ENCODE peak calls at places on chromosomes 16 and 17, in four cellular contexts. Z, M, B and T are unnamed samples.

GRCh38 chr17:339193-340061 is 13.2 kb downstream of the RPH3AL start:
- DNase-seq in Z (peak; percentile 35), M (no peak), B (no peak), T (no peak)

GRCh38 chr17:63925615-63926014 is 6.5 kb downstream of the CD79B start:
- DNase-seq in Z (no peak), M (no peak), B (no peak), T (no peak)

GRCh38 chr17:28426081-28426519 is 20.1 kb upstream of the SLC46A1 start:
- DNase-seq in Z (peak; percentile 83), M (peak; percentile 8), B (peak; percentile 51), T (no peak)

GRCh38 chr16:66926171-66926570 is 836 bp upstream of the RRAD start:
- DNase-seq in Z (no peak), M (no peak), B (no peak), T (no peak)

GRCh38 chr17:65628637-65629036 is 67.2 kb upstream of the AXIN2 start:
- DNase-seq in Z (no peak), M (no peak), B (no peak), T (no peak)

GRCh38 chr17:76747716-76748360 is 9.9 kb downstream of the MFSD11 start:
- DNase-seq in Z (no peak), M (no peak), B (no peak), T (no peak)

GRCh38 chr16:81005644-81006471 is 827 bp downstream of the CMC2 start:
- DNase-seq in Z (no peak), M (peak; percentile 43), B (no peak), T (peak; percentile 7)

GRCh38 chr16:4280625-4281024 is 7.8 kb upstream of the TFAP4 start:
- DNase-seq in Z (no peak), M (no peak), B (no peak), T (no peak)

GRCh38 chr16:14672403-14672971 is 21.6 kb downstream of the PLA2G10 start:
- DNase-seq in Z (no peak), M (no peak), B (peak; percentile 39), T (no peak)

GRCh38 chr16:56732832-56733231 is 2.9 kb downstream of the NUP93 start:
- DNase-seq in Z (no peak), M (no peak), B (no peak), T (no peak)

GRCh38 chr16:77919761-77920415 is 102.5 kb upstream of the CLEC3A start:
- DNase-seq in Z (no peak), M (no peak), B (no peak), T (no peak)

GRCh38 chr16:30417447-30418349 is 10.3 kb downstream of the ZNF771 start:
- DNase-seq in Z (peak; percentile 91), M (peak; percentile 91), B (no peak), T (no peak)

GRCh38 chr16:30997887-30998711 is 12.3 kb downstream of the STX1B start:
- DNase-seq in Z (no peak), M (no peak), B (no peak), T (no peak)

GRCh38 chr16:27398894-27399853 is 2.8 kb upstream of the IL21R start:
- DNase-seq in Z (no peak), M (no peak), B (no peak), T (no peak)

GRCh38 chr16:71311553-71312158 is 22.5 kb upstream of the CMTR2 start:
- DNase-seq in Z (peak; percentile 75), M (peak; percentile 51), B (peak; percentile 44), T (no peak)

GRCh38 chr17:49992191-49992932 is 2.7 kb downstream of the DLX3 start:
- DNase-seq in Z (peak; percentile 28), M (no peak), B (no peak), T (no peak)

GRCh38 chr16:83046664-83047063 is 419.9 kb downstream of the CDH13 start:
- DNase-seq in Z (no peak), M (no peak), B (no peak), T (no peak)

GRCh38 chr17:72725432-72726068 is 366.9 kb downstream of the SLC39A11 start:
- DNase-seq in Z (peak; percentile 76), M (peak; percentile 49), B (peak; percentile 50), T (peak; percentile 42)

GRCh38 chr17:31534223-31534888 is 142.9 kb downstream of the RAB11FIP4 start:
- DNase-seq in Z (no peak), M (no peak), B (no peak), T (no peak)
- H3K27ac ChIP-seq in Z (no peak overlapping the region), M (no peak overlapping the region), B (no peak overlapping the region), T (peak overlapping the region; percentile 42)

GRCh38 chr17:78974635-78975591 is 4.8 kb downstream of the LGALS3BP start:
- DNase-seq in Z (peak; percentile 79), M (no peak), B (peak; percentile 40), T (no peak)
- H4K20me1 ChIP-seq in Z (no peaks in the 10 kb centered on the region), M (peaks cover 33% of the 10 kb centered on the region), B (no peaks in the 10 kb centered on the region), T (peaks cover 2% of the 10 kb centered on the region)

GRCh38 chr16:2770057-2770780 is 6.9 kb downstream of the ELOB start:
- DNase-seq in Z (no peak), M (peak; percentile 36), B (peak; percentile 51), T (no peak)
- TF ChIP-seq CTCF in Z (peak; percentile 24), M (peak; percentile 48), B (peak; percentile 57), T (no peak)

GRCh38 chr16:68292425-68292824 is 18.3 kb downstream of the SLC7A6OS start:
- DNase-seq in Z (no peak), M (no peak), B (no peak), T (no peak)

GRCh38 chr16:68289202-68289601 is 21.5 kb downstream of the SLC7A6OS start:
- DNase-seq in Z (no peak), M (no peak), B (no peak), T (no peak)

GRCh38 chr16:68290455-68290854 is 20.3 kb downstream of the SLC7A6OS start:
- DNase-seq in Z (no peak), M (no peak), B (no peak), T (no peak)

GRCh38 chr16:68289621-68290329 is 21.0 kb downstream of the SLC7A6OS start:
- DNase-seq in Z (no peak), M (no peak), B (peak; percentile 88), T (no peak)

GRCh38 chr16:68291227-68291626 is 19.5 kb downstream of the SLC7A6OS start:
- DNase-seq in Z (no peak), M (no peak), B (no peak), T (no peak)
- H3K27ac ChIP-seq in Z (no peak overlapping the region), M (no peak overlapping the region), B (no peak overlapping the region), T (no peak overlapping the region)

GRCh38 chr17:32370426-32370825 is 20.5 kb downstream of the ZNF207 start:
- DNase-seq in Z (no peak), M (no peak), B (no peak), T (no peak)
- H4K20me1 ChIP-seq in Z (no peaks in the 10 kb centered on the region), M (peaks cover 46% of the 10 kb centered on the region), B (no peaks in the 10 kb centered on the region), T (no peaks in the 10 kb centered on the region)

GRCh38 chr17:31487648-31488263 is 96.3 kb downstream of the RAB11FIP4 start:
- DNase-seq in Z (peak; percentile 99), M (peak; percentile 58), B (peak; percentile 100), T (peak; percentile 75)
- TF ChIP-seq CTCF in Z (no peak), M (no peak), B (no peak), T (no peak)

DNA sequence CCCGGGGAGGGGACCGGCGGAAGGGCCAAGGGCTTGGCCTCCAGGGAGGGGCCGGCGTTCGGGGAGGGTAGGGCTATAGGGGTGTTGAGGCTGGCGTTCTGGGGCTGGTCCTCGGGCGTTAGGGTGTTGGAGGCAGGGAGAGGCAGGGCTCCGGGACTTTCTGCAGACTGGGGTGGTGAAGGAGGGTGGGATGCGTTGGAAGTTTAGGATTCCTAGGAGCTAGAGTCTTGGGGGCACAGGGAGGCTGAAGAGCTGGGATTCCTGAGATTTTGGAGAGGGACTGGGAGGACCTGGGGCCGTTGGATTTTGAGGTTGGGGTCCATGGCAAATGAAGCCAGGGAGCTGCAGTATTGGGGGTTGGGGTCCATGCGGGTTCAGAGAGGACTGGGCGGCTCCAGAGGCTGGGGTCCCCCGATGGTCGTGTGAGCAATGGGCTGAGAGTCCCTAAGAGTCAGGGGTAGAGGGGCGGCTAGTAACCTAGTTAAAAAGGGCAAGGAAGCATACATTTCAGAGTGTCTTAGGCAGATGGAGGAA is 740 bp downstream of the NFATC2IP start:
- DNase-seq in Z (peak; percentile 38), M (peak; percentile 39), B (peak; percentile 73), T (no peak)
- H3K27ac ChIP-seq in Z (no peak overlapping the region), M (peak overlapping the region; percentile 77), B (peak overlapping the region; percentile 94), T (peak overlapping the region; percentile 70)

GRCh38 chr16:1666316-1666715 is 11.8 kb upstream of the JPT2 start:
- DNase-seq in Z (no peak), M (no peak), B (no peak), T (no peak)
- H4K20me1 ChIP-seq in Z (no peaks in the 10 kb centered on the region), M (no peaks in the 10 kb centered on the region), B (no peaks in the 10 kb centered on the region), T (no peaks in the 10 kb centered on the region)

DNA sequence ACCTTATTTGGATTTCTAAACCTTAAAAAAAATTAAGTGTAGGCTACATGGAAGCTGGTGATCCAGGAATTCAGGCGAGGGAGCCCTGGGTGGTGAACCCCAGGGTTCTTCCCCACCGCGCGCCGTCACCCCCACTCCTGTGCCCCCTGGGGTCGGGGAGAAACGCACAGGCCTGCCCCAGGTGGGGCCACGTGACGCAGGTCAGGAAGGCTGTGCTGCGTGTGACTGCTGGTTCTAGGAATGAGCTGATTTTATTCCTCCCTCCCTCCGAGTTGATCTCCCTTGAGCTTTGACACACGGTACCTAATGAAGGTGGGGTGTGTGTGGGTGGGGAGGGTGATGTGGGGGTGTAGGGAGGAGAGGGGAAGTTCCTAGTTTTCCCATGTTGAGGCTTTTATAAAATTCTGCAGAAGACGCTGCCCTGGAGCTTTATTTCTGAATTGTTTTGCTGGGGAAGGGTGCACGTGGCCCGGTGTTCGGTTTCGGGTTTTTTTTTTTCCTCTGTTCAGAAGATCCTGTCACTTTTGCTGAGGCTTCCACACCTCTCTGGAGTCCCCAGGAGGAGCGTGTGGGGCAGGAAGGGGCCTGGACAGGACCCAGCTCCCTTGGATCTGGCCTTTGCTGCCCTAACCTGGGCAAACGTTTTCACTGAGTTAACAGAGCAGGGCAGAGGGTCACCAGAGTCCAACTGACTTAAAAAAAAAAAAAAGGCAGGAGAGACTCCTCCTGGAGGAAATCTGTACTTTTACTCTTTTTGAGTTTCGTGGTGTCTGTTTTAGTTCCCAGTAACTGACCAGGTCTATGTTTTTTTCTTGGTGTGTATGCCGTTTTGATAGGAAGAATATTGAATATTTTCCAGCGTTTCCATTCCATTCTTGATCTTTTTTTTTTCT is 55.8 kb upstream of the GSE1 start:
- DNase-seq in Z (no peak), M (no peak), B (peak; percentile 82), T (no peak)
- TF ChIP-seq CTCF in Z (peak; percentile 17), M (no peak), B (no peak), T (peak; percentile 1)